ENCODE peak calls at places on chromosomes 11 and 22, in four cellular contexts. One of them, this sample, is unnamed.

GRCh38 chr11:96337541-96338530 is 5.2 kb downstream of the MAML2 start:
- DNase-seq in NCI-H1105 treated with DMSO at 0.1 percent for 48 hours: no peak
- DNase-seq in glutamatergic neuron: no peak
- DNase-seq in ELR: no peak
- DNase-seq in this sample: peak

GRCh38 chr11:91295591-91295990 is 929.0 kb upstream of the FAT3 start:
- DNase-seq in NCI-H1105 treated with DMSO at 0.1 percent for 48 hours: no peak
- DNase-seq in glutamatergic neuron: no peak
- DNase-seq in ELR: no peak
- DNase-seq in this sample: no peak

GRCh38 chr22:49510718-49511117 is 317.0 kb downstream of the BRD1 start:
- DNase-seq in NCI-H1105 treated with DMSO at 0.1 percent for 48 hours: no peak
- DNase-seq in glutamatergic neuron: no peak
- DNase-seq in ELR: no peak
- DNase-seq in this sample: no peak

GRCh38 chr11:60282291-60282690 is 1.8 kb downstream of the MS4A4A start:
- DNase-seq in NCI-H1105 treated with DMSO at 0.1 percent for 48 hours: no peak
- DNase-seq in glutamatergic neuron: no peak
- DNase-seq in ELR: peak
- DNase-seq in this sample: no peak

GRCh38 chr11:61010466-61011238 is 39.2 kb downstream of the CD6 start:
- DNase-seq in NCI-H1105 treated with DMSO at 0.1 percent for 48 hours: no peak
- DNase-seq in glutamatergic neuron: no peak
- DNase-seq in ELR: no peak
- DNase-seq in this sample: no peak

GRCh38 chr11:126214446-126215240 is 3.1 kb downstream of the FAM118B start:
- DNase-seq in NCI-H1105 treated with DMSO at 0.1 percent for 48 hours: no peak
- DNase-seq in glutamatergic neuron: no peak
- DNase-seq in ELR: no peak
- DNase-seq in this sample: peak

GRCh38 chr22:41234815-41235687 is 5.7 kb downstream of the CHADL start:
- DNase-seq in NCI-H1105 treated with DMSO at 0.1 percent for 48 hours: no peak
- DNase-seq in glutamatergic neuron: no peak
- DNase-seq in ELR: no peak
- DNase-seq in this sample: no peak

GRCh38 chr11:62646825-62647608 is 604 bp upstream of the GANAB start:
- DNase-seq in NCI-H1105 treated with DMSO at 0.1 percent for 48 hours: no peak
- DNase-seq in glutamatergic neuron: no peak
- DNase-seq in ELR: no peak
- DNase-seq in this sample: no peak

GRCh38 chr11:35951659-35952058 is 7.8 kb downstream of the LDLRAD3 start:
- DNase-seq in NCI-H1105 treated with DMSO at 0.1 percent for 48 hours: no peak
- DNase-seq in glutamatergic neuron: no peak
- DNase-seq in ELR: no peak
- DNase-seq in this sample: no peak

GRCh38 chr11:113173023-113173594 is 141.3 kb upstream of the TTC12 start:
- DNase-seq in NCI-H1105 treated with DMSO at 0.1 percent for 48 hours: no peak
- DNase-seq in glutamatergic neuron: no peak
- DNase-seq in ELR: no peak
- DNase-seq in this sample: no peak

GRCh38 chr11:113796663-113797259 is 17.2 kb downstream of the CLDN25 start:
- DNase-seq in NCI-H1105 treated with DMSO at 0.1 percent for 48 hours: peak
- DNase-seq in glutamatergic neuron: no peak
- DNase-seq in ELR: peak
- DNase-seq in this sample: peak

GRCh38 chr11:34929794-34930763 is 13.7 kb downstream of the PDHX start:
- DNase-seq in NCI-H1105 treated with DMSO at 0.1 percent for 48 hours: no peak
- DNase-seq in glutamatergic neuron: no peak
- DNase-seq in ELR: no peak
- DNase-seq in this sample: no peak

GRCh38 chr11:88535916-88536547 is 198.5 kb upstream of the CTSC start:
- DNase-seq in NCI-H1105 treated with DMSO at 0.1 percent for 48 hours: no peak
- DNase-seq in glutamatergic neuron: no peak
- DNase-seq in ELR: peak
- DNase-seq in this sample: peak

This sample was measured in GM23248.